ENCODE peak calls at places on chromosomes 2 and 18, in six cellular contexts. One of them, this sample, is unnamed.

GRCh38 chr2:226217191-226217590 is 582.4 kb downstream of the IRS1 start:
- DNase-seq in neuronal stem cell: no peak
- DNase-seq in mesenchymal stem cell: no peak
- DNase-seq in IMR-90: no peak
- DNase-seq in H1: no peak
- DNase-seq in mesendoderm: no peak
- DNase-seq in this sample: no peak

GRCh38 chr2:30030361-30030760 is 109.0 kb upstream of the ALK start:
- DNase-seq in neuronal stem cell: no peak
- DNase-seq in IMR-90: no peak
- DNase-seq in H1: no peak
- DNase-seq in mesenchymal stem cell: no peak
- DNase-seq in mesendoderm: no peak
- DNase-seq in this sample: no peak

GRCh38 chr18:63963610-63964256 is 6.1 kb upstream of the SERPINB8 start:
- DNase-seq in H1: no peak
- DNase-seq in mesenchymal stem cell: peak
- DNase-seq in mesendoderm: peak
- DNase-seq in neuronal stem cell: no peak
- DNase-seq in IMR-90: peak
- DNase-seq in this sample: peak

GRCh38 chr18:50163505-50163904 is 31.4 kb downstream of the MYO5B start:
- DNase-seq in H1: no peak
- DNase-seq in IMR-90: no peak
- DNase-seq in neuronal stem cell: no peak
- DNase-seq in mesendoderm: no peak
- DNase-seq in mesenchymal stem cell: no peak
- DNase-seq in this sample: no peak

GRCh38 chr2:136375017-136375901 is 257.3 kb upstream of the CXCR4 start:
- DNase-seq in mesendoderm: no peak
- DNase-seq in neuronal stem cell: no peak
- DNase-seq in IMR-90: no peak
- DNase-seq in mesenchymal stem cell: no peak
- DNase-seq in H1: no peak
- DNase-seq in this sample: peak

GRCh38 chr2:44981714-44982108 is 27.5 kb downstream of the SIX2 start:
- DNase-seq in mesenchymal stem cell: peak
- DNase-seq in mesendoderm: peak
- DNase-seq in neuronal stem cell: peak
- DNase-seq in H1: no peak
- DNase-seq in IMR-90: peak
- DNase-seq in this sample: peak

GRCh38 chr2:190820416-190820815 is 60.2 kb upstream of the GLS start:
- DNase-seq in IMR-90: no peak
- DNase-seq in neuronal stem cell: no peak
- DNase-seq in mesenchymal stem cell: no peak
- DNase-seq in H1: no peak
- DNase-seq in mesendoderm: no peak
- DNase-seq in this sample: no peak

GRCh38 chr2:223019987-223020717 is 31.8 kb upstream of the KCNE4 start:
- DNase-seq in H1: no peak
- DNase-seq in mesendoderm: no peak
- DNase-seq in neuronal stem cell: no peak
- DNase-seq in IMR-90: no peak
- DNase-seq in mesenchymal stem cell: no peak
- DNase-seq in this sample: no peak

GRCh38 chr2:9211496-9211895 is 4.9 kb downstream of the ASAP2 start:
- DNase-seq in neuronal stem cell: no peak
- DNase-seq in IMR-90: no peak
- DNase-seq in H1: no peak
- DNase-seq in mesenchymal stem cell: no peak
- DNase-seq in mesendoderm: no peak
- DNase-seq in this sample: no peak

GRCh38 chr2:33209976-33210375 is 263.2 kb downstream of the LTBP1 start:
- DNase-seq in mesenchymal stem cell: peak
- DNase-seq in H1: no peak
- DNase-seq in neuronal stem cell: no peak
- DNase-seq in mesendoderm: no peak
- DNase-seq in IMR-90: peak
- DNase-seq in this sample: no peak

GRCh38 chr2:134420256-134420655 is 166.4 kb downstream of the MGAT5 start:
- DNase-seq in H1: no peak
- DNase-seq in IMR-90: no peak
- DNase-seq in neuronal stem cell: no peak
- DNase-seq in mesenchymal stem cell: no peak
- DNase-seq in mesendoderm: peak
- DNase-seq in this sample: peak

GRCh38 chr18:54119524-54120019 is 104.9 kb downstream of the MBD2 start:
- DNase-seq in IMR-90: peak
- DNase-seq in mesenchymal stem cell: peak
- DNase-seq in H1: no peak
- DNase-seq in neuronal stem cell: peak
- DNase-seq in mesendoderm: peak
- DNase-seq in this sample: peak

GRCh38 chr2:127096280-127096679 is 10.7 kb downstream of the BIN1 start:
- DNase-seq in IMR-90: no peak
- DNase-seq in H1: no peak
- DNase-seq in neuronal stem cell: no peak
- DNase-seq in mesenchymal stem cell: no peak
- DNase-seq in mesendoderm: no peak
- DNase-seq in this sample: no peak

GRCh38 chr18:26865557-26865956 is at the start of gene AQP4:
- DNase-seq in IMR-90: no peak
- DNase-seq in mesenchymal stem cell: no peak
- DNase-seq in mesendoderm: no peak
- DNase-seq in neuronal stem cell: no peak
- DNase-seq in H1: no peak
- DNase-seq in this sample: peak

GRCh38 chr18:48454146-48454796 is 45.1 kb upstream of the ZBTB7C start:
- DNase-seq in neuronal stem cell: no peak
- DNase-seq in IMR-90: no peak
- DNase-seq in mesendoderm: no peak
- DNase-seq in H1: no peak
- DNase-seq in mesenchymal stem cell: no peak
- DNase-seq in this sample: no peak

GRCh38 chr18:62131305-62131909 is 55.4 kb downstream of the PIGN start:
- DNase-seq in mesendoderm: peak
- DNase-seq in mesenchymal stem cell: peak
- DNase-seq in IMR-90: peak
- DNase-seq in H1: no peak
- DNase-seq in neuronal stem cell: peak
- DNase-seq in this sample: peak

GRCh38 chr2:70523996-70524965 is 29.3 kb downstream of the TGFA start:
- DNase-seq in H1: peak
- DNase-seq in IMR-90: peak
- DNase-seq in mesenchymal stem cell: no peak
- DNase-seq in mesendoderm: peak
- DNase-seq in neuronal stem cell: no peak
- DNase-seq in this sample: peak

GRCh38 chr2:38704664-38705063 is 38.8 kb downstream of the GALM start:
- DNase-seq in mesendoderm: no peak
- DNase-seq in IMR-90: no peak
- DNase-seq in H1: no peak
- DNase-seq in neuronal stem cell: no peak
- DNase-seq in mesenchymal stem cell: no peak
- DNase-seq in this sample: no peak

GRCh38 chr2:157891630-157892016 is 15.5 kb upstream of the ACVR1 start:
- DNase-seq in H1: no peak
- DNase-seq in mesenchymal stem cell: no peak
- DNase-seq in neuronal stem cell: no peak
- DNase-seq in IMR-90: no peak
- DNase-seq in mesendoderm: no peak
- DNase-seq in this sample: no peak

DNA sequence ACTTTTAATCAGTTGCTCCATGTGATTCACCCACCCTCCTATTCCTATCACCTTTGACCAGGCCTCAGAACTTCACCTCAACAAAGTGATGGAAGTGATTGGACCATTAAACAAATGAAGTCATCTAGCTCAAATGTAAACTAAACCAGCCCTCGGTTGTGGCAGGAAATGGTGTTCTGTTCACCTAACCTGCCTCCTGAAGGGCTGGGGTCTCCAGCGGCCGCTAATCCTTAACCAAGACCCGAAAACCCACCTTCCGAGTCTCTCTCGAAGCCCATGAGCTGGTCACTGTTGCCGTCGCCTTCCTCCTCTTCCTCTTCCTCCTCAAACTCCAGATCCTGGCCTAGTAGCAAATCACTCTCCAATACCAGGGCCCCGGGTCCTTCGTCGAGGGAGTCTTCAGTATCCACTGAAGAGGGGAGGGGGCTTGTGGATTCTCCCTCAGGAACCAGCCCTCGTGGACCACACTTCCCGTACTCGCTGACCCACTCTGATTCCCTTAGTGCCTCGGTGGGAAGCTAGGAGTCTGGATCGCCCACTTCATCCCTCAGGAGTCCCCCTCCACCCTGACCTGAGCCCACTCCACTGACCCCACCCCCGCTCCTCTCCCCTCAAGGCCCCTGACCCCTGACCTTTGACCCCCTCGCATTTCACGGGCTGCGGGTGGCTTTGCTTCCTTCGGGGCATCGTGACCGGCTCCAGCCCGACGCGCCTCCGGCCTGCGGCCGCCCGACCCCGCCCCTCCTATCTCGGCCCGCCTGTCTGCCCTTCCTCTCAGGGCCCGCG is 501 bp downstream of the ZNF513 start:
- DNase-seq in mesendoderm: peak
- DNase-seq in IMR-90: peak
- DNase-seq in mesenchymal stem cell: peak
- DNase-seq in neuronal stem cell: peak
- DNase-seq in H1: no peak
- DNase-seq in this sample: peak
- H2AK5ac ChIP-seq in mesendoderm: no peak
- H2AK5ac ChIP-seq in IMR-90: peak
- H2AK5ac ChIP-seq in mesenchymal stem cell: peak
- H2AK5ac ChIP-seq in neuronal stem cell: peak
- H2AK5ac ChIP-seq in H1: no peak
- H2AK5ac ChIP-seq in this sample: no peak

DNA sequence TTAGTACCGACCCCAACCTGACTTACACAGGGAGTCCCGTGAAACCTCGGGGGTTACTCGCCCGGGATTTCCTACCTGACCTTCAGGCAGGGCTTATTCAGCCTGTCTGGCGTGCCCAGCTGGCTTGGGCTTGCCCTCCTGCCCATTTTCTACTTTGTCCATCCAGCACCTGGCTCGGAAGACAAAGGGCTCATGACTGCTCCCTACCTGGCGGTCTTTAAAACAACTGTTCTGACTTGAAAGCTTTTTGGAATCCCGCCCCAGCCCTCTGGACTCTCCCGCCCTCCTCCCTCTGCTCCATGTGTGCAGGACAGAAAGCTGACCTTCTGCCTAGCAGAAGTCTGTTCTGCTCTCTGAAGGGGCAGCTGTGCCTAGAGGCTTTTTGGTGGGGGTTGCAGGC is 43.1 kb downstream of the ACKR3 start:
- DNase-seq in mesenchymal stem cell: no peak
- DNase-seq in neuronal stem cell: no peak
- DNase-seq in mesendoderm: no peak
- DNase-seq in H1: no peak
- DNase-seq in IMR-90: no peak
- DNase-seq in this sample: no peak
- H2AK5ac ChIP-seq in mesenchymal stem cell: no peak
- H2AK5ac ChIP-seq in neuronal stem cell: peak
- H2AK5ac ChIP-seq in mesendoderm: no peak
- H2AK5ac ChIP-seq in H1: no peak
- H2AK5ac ChIP-seq in IMR-90: no peak
- H2AK5ac ChIP-seq in this sample: no peak

GRCh38 chr2:25386662-25387478 is 45.1 kb upstream of the DNMT3A start:
- DNase-seq in neuronal stem cell: no peak
- DNase-seq in IMR-90: no peak
- DNase-seq in H1: no peak
- DNase-seq in mesenchymal stem cell: no peak
- DNase-seq in mesendoderm: no peak
- DNase-seq in this sample: no peak
- H2AK5ac ChIP-seq in neuronal stem cell: no peak
- H2AK5ac ChIP-seq in IMR-90: no peak
- H2AK5ac ChIP-seq in H1: no peak
- H2AK5ac ChIP-seq in mesenchymal stem cell: no peak
- H2AK5ac ChIP-seq in mesendoderm: no peak
- H2AK5ac ChIP-seq in this sample: no peak

DNA sequence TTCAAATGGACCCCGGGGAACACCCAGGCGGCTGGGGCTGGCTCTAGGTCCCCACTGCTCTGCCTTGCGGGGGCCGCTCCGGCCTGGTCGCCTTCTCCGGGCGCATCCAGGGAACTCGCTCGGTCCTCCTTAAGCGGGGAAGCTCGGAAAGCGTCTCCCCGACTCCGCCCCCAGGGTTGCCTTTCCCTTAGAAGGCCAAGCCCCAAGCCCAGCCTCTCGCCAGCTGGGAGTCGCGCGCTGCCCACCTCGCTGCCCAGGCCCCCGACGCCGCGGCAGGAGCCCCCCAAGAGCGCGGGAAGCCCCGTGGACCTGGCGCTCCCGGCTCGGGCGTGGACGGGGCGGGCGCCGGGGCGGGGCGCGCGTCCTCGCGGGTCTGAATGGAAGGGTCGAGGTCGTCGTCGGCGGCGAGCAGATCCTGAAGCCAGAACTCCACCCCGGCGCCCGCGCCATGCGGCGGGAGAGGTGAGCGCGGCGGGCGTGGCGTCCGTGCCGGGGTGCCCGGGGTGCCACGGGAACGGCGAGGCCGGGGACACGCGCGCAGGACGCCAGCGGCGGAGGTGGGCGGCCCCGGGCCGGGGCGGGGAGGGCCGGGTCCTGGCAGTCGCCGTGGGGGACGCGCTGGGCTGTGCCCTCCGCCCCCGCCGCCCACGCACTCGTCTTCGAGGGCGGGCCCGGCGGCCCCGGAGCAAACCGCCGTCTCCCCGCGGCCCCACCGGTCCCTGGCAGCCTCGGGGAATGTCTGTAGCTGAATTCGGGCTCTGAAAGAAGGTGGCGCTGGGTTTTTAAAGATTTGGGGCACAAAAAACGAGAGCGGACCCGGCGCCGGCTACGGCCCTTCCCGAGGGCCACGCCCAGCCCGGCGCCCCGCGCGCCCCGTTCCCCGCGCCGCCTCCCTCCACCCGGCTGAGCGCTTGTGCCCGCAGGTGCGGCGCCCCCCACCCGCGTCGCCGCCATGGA is at the start of gene BOK:
- DNase-seq in IMR-90: peak
- DNase-seq in mesendoderm: peak
- DNase-seq in H1: peak
- DNase-seq in neuronal stem cell: no peak
- DNase-seq in mesenchymal stem cell: peak
- DNase-seq in this sample: peak
- H2AK5ac ChIP-seq in IMR-90: peak
- H2AK5ac ChIP-seq in mesendoderm: no peak
- H2AK5ac ChIP-seq in H1: no peak
- H2AK5ac ChIP-seq in neuronal stem cell: peak
- H2AK5ac ChIP-seq in mesenchymal stem cell: no peak
- H2AK5ac ChIP-seq in this sample: no peak

DNA sequence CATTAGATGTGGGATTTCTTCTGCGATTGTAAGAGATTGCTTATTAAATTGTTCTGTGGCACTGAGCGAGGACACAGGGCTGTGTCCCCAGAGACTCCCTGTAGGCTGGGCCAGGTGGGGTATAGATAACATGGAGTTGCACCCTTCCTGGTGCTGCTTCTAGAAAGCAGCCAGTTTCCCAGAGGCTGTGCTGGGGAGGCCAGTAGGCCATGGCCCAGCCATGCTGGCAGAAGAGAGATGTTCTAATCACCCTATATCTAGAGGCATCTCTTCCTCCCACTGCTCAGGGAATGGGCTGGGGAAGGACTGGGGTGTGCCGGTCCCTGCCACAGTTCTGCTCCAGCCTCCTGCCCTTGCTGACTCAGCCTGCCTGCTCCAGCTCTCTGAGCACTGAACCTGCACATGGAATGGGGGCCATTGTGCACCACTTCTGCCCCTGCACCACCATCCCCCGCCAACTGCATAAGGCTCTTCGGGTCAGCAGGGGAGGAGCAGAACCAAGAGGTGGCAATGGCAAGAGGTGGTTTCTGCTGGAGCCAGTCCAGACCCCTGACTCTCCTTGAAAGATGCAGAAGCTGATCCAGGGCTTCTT is 66.8 kb downstream of the HS1BP3 start:
- DNase-seq in H1: no peak
- DNase-seq in neuronal stem cell: no peak
- DNase-seq in mesendoderm: no peak
- DNase-seq in mesenchymal stem cell: no peak
- DNase-seq in IMR-90: no peak
- DNase-seq in this sample: peak
- H2AK5ac ChIP-seq in H1: peak
- H2AK5ac ChIP-seq in neuronal stem cell: peak
- H2AK5ac ChIP-seq in mesendoderm: no peak
- H2AK5ac ChIP-seq in mesenchymal stem cell: peak
- H2AK5ac ChIP-seq in IMR-90: peak
- H2AK5ac ChIP-seq in this sample: no peak